ENCODE peak calls at places on chromosomes 16 and 17, in eight cellular contexts. Q, I, U, O, N, X, W and K are unnamed samples.

GRCh38 chr16:56988161-56988947 is 1.0 kb upstream of the NLRC5 start:
- DNase-seq in N (peak; percentile 72), O (no peak), X (no peak), U (no peak), Q (no peak), W (no peak), I (no peak), K (no peak)

GRCh38 chr17:7839199-7839889 is 5.3 kb downstream of the KDM6B start:
- DNase-seq in X (no peak), Q (peak; percentile 57), U (no peak), W (no peak), O (no peak), I (no peak), N (no peak), K (peak; percentile 59)

GRCh38 chr16:31455601-31456314 is 3.5 kb upstream of the ARMC5 start:
- DNase-seq in O (peak; percentile 79), U (no peak), W (no peak), I (no peak), Q (peak; percentile 61), N (no peak), X (no peak), K (peak; percentile 70)

GRCh38 chr17:69608808-69609494 is 194.5 kb downstream of the MAP2K6 start:
- DNase-seq in I (no peak), U (peak; percentile 83), W (no peak), N (peak; percentile 95), O (no peak), X (no peak), Q (no peak), K (no peak)

GRCh38 chr17:36825113-36825955 is 111.9 kb upstream of the LHX1 start:
- DNase-seq in Q (no peak), U (no peak), O (no peak), N (no peak), W (no peak), X (no peak), I (no peak), K (no peak)

GRCh38 chr17:27989046-27989445 is 53.4 kb upstream of the NLK start:
- DNase-seq in N (peak; percentile 13), X (no peak), U (peak; percentile 62), I (no peak), Q (no peak), O (no peak), W (peak; percentile 13), K (no peak)

GRCh38 chr16:85137323-85138072 is 25.2 kb upstream of the CIBAR2 start:
- DNase-seq in O (no peak), X (no peak), N (peak; percentile 95), Q (no peak), U (peak; percentile 45), W (peak; percentile 82), I (no peak), K (peak; percentile 20)

GRCh38 chr16:88705746-88706287 is 391 bp downstream of the RNF166 start:
- DNase-seq in N (peak; percentile 56), I (no peak), U (no peak), W (no peak), X (no peak), Q (peak; percentile 24), O (no peak), K (peak; percentile 54)

GRCh38 chr16:20849587-20850390 is 43.5 kb downstream of the REXO5 start:
- DNase-seq in W (peak; percentile 69), U (peak; percentile 74), N (peak; percentile 74), O (peak; percentile 80), Q (peak; percentile 56), I (peak; percentile 20), X (peak; percentile 40), K (peak; percentile 86)

GRCh38 chr16:50024207-50024606 is 818 bp upstream of the CNEP1R1 start:
- DNase-seq in W (no peak), Q (no peak), I (no peak), U (no peak), O (no peak), N (no peak), X (no peak), K (no peak)

GRCh38 chr16:56675685-56676210 is 6.1 kb downstream of the MT1H start:
- DNase-seq in I (no peak), N (no peak), W (no peak), Q (no peak), O (peak; percentile 78), U (no peak), X (no peak), K (no peak)

GRCh38 chr16:12160249-12160648 is 183.7 kb downstream of the SNX29 start:
- DNase-seq in Q (no peak), O (no peak), U (no peak), I (no peak), X (no peak), W (no peak), N (peak; percentile 40), K (no peak)
- H3K9me2 ChIP-seq in Q (no peaks in the 10 kb centered on the region), O (no peaks in the 10 kb centered on the region), U (no peaks in the 10 kb centered on the region), I (no peaks in the 10 kb centered on the region), X (no peaks in the 10 kb centered on the region), W (no peaks in the 10 kb centered on the region), N (no peaks in the 10 kb centered on the region), K (no peaks in the 10 kb centered on the region)

DNA sequence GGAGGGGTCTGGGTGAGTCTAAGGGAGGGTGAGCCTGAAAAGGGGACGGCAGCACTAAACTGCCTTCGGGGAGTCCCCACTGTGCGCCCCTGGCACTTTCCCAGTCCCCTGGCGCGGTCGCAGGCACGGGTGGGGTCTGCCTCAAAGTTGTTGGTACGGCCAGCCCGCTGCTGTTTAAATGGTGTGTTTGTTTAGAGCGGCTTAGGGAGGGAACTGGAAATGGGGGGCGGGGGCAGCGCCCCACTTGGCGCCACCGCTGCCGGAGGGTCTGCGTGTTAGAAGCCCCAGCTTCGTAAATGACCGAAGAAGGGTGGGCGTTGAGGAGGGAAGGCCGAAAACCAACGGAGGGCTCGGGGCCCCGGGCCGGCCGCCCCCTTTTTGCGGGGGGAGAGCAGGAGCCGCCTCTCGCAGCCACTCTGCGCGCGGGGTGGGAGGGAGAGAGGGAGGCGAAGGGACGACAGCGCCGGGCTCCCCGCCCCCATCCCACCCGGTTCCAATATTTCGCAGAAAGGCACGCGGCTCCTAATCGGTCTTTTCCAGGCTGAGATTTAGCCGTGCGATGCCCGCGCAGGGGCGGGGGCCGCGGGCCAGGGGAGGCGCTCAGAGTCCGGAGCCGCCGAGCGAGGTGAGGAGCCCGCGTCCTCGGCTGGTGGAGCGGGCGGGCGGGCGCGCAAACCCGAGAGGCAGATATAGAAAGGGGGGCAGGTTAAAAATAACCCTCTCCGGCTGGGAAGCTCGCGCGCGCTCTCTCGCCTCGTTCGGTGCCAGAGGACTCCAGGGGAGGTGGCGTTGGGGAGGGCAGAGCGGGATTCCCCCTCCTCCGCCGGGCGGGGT is 55.0 kb downstream of the SREBF1 start:
- DNase-seq in X (no peak), I (no peak), U (peak; percentile 45), W (peak; percentile 63), O (peak; percentile 79), Q (no peak), N (peak; percentile 69), K (peak; percentile 84)
- H3K27ac ChIP-seq in X (peak overlapping the region; percentile 80), I (no peak overlapping the region), U (no peak overlapping the region), W (no peak overlapping the region), O (no peak overlapping the region), Q (peak overlapping the region; percentile 99), N (no peak overlapping the region), K (peak overlapping the region; percentile 100)

GRCh38 chr16:12313902-12314621 is 337.5 kb downstream of the SNX29 start:
- DNase-seq in W (no peak), X (no peak), Q (no peak), U (no peak), N (no peak), O (no peak), I (no peak), K (no peak)

GRCh38 chr16:12308060-12308459 is 331.5 kb downstream of the SNX29 start:
- DNase-seq in X (no peak), U (no peak), O (no peak), Q (no peak), N (no peak), W (no peak), I (no peak), K (no peak)

GRCh38 chr16:12311887-12312286 is 335.4 kb downstream of the SNX29 start:
- DNase-seq in X (no peak), U (peak; percentile 6), W (no peak), O (peak; percentile 40), N (peak; percentile 23), Q (peak; percentile 60), I (no peak), K (no peak)

GRCh38 chr16:12314786-12315185 is 338.3 kb downstream of the SNX29 start:
- DNase-seq in X (no peak), W (no peak), Q (no peak), I (no peak), N (peak; percentile 14), U (no peak), O (no peak), K (no peak)

DNA sequence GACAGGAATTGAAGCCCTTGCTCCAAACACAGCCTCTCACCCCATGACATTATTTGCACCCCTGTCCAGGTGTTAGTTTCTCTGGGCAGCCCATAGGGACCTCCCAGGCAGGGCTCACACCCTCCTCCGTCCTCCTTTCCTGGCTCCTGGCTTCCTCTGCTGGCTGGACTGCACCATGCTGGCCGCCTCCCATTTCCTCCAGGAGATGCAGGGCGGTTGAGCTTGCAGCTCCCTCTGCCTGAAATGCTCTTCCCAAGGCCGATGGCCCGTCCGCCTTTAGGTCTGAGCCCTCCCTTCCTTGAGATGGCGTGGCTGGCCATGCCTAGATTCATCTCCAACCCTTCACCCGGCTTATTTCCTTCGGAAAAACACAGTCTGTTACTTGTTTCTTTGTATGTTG is 334.8 kb downstream of the SNX29 start:
- DNase-seq in N (no peak), O (peak; percentile 67), I (no peak), W (no peak), U (no peak), X (no peak), Q (no peak), K (no peak)
- H2AFZ ChIP-seq in N (no peak overlapping the region), O (peak overlapping the region; percentile 87), I (no peak overlapping the region), W (no peak overlapping the region), U (no peak overlapping the region), X (no peak overlapping the region), Q (no peak overlapping the region), K (no peak overlapping the region)

GRCh38 chr17:15260376-15261062 is 4.6 kb downstream of the PMP22 start:
- DNase-seq in O (peak; percentile 89), X (no peak), N (peak; percentile 92), Q (no peak), I (no peak), W (peak; percentile 83), U (peak; percentile 94), K (no peak)

GRCh38 chr17:15261063-15261817 is 3.9 kb downstream of the PMP22 start:
- DNase-seq in X (no peak), W (no peak), O (peak; percentile 77), N (peak; percentile 89), I (no peak), Q (no peak), U (peak; percentile 73), K (no peak)

GRCh38 chr17:15255713-15256454 is 9.2 kb downstream of the PMP22 start:
- DNase-seq in U (peak; percentile 34), N (peak; percentile 85), Q (no peak), I (no peak), W (no peak), X (no peak), O (no peak), K (no peak)

GRCh38 chr17:15257316-15257925 is 7.7 kb downstream of the PMP22 start:
- DNase-seq in X (peak; percentile 59), W (peak; percentile 58), I (peak; percentile 31), U (peak; percentile 99), Q (peak; percentile 57), N (peak; percentile 90), O (peak; percentile 87), K (peak; percentile 88)

DNA sequence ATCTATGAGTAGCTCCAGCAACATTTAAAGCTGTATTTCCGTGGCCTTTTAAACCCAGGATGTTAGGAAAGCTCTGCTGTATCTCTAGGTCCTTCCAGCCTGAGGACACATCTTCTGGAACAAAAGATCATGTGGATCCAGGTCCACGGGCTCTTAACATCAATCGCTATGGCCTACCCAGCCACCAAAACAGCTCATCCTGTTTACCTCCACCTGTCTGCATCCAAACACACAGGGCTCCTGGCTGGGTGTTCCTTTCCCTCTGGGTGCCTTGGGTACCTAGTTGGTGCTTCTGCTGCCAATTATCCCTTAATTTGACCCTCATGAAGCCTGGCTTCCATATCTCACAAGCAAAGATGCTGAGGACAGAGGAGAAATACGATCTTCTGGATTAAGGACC is 7.0 kb downstream of the PMP22 start:
- DNase-seq in N (no peak), I (no peak), X (no peak), W (no peak), U (no peak), Q (no peak), O (no peak), K (no peak)
- H3K9me2 ChIP-seq in N (no peaks in the 10 kb centered on the region), I (no peaks in the 10 kb centered on the region), X (no peaks in the 10 kb centered on the region), W (no peaks in the 10 kb centered on the region), U (no peaks in the 10 kb centered on the region), Q (no peaks in the 10 kb centered on the region), O (peaks cover 3% of the 10 kb centered on the region), K (no peaks in the 10 kb centered on the region)